ENCODE peak calls at places on chromosomes 1 and 21, in six cellular contexts. One of them, this sample, is unnamed.

GRCh38 chr1:208526726-208527125 is 282.5 kb upstream of the PLXNA2 start:
- DNase-seq in dorsolateral prefrontal cortex: no peak
- DNase-seq in endothelial cell of umbilical vein: no peak
- DNase-seq in suprapubic skin: no peak
- DNase-seq in CD8-positive, alpha-beta T cell: no peak
- DNase-seq in pancreas: no peak
- DNase-seq in this sample: no peak

GRCh38 chr1:184152502-184152901 is 101.0 kb downstream of the TSEN15 start:
- DNase-seq in dorsolateral prefrontal cortex: no peak
- DNase-seq in pancreas: no peak
- DNase-seq in endothelial cell of umbilical vein: peak
- DNase-seq in CD8-positive, alpha-beta T cell: no peak
- DNase-seq in suprapubic skin: no peak
- DNase-seq in this sample: no peak

GRCh38 chr1:224929335-224930237 is at the start of gene DNAH14:
- DNase-seq in CD8-positive, alpha-beta T cell: no peak
- DNase-seq in dorsolateral prefrontal cortex: no peak
- DNase-seq in suprapubic skin: peak
- DNase-seq in endothelial cell of umbilical vein: peak
- DNase-seq in pancreas: peak
- DNase-seq in this sample: no peak

GRCh38 chr21:33817663-33818433 is 97.8 kb downstream of the ATP5PO start:
- DNase-seq in suprapubic skin: no peak
- DNase-seq in CD8-positive, alpha-beta T cell: no peak
- DNase-seq in endothelial cell of umbilical vein: no peak
- DNase-seq in pancreas: no peak
- DNase-seq in dorsolateral prefrontal cortex: no peak
- DNase-seq in this sample: no peak

GRCh38 chr1:218669431-218669830 is 324.3 kb downstream of the TGFB2 start:
- DNase-seq in CD8-positive, alpha-beta T cell: no peak
- DNase-seq in pancreas: no peak
- DNase-seq in endothelial cell of umbilical vein: no peak
- DNase-seq in dorsolateral prefrontal cortex: no peak
- DNase-seq in suprapubic skin: no peak
- DNase-seq in this sample: no peak

GRCh38 chr1:204992499-204992898 is 50.5 kb upstream of the CNTN2 start:
- DNase-seq in CD8-positive, alpha-beta T cell: no peak
- DNase-seq in dorsolateral prefrontal cortex: no peak
- DNase-seq in pancreas: no peak
- DNase-seq in suprapubic skin: no peak
- DNase-seq in endothelial cell of umbilical vein: no peak
- DNase-seq in this sample: peak

GRCh38 chr1:8880068-8880676 is 1.7 kb upstream of the ENO1 start:
- DNase-seq in pancreas: peak
- DNase-seq in dorsolateral prefrontal cortex: no peak
- DNase-seq in endothelial cell of umbilical vein: peak
- DNase-seq in suprapubic skin: no peak
- DNase-seq in CD8-positive, alpha-beta T cell: no peak
- DNase-seq in this sample: no peak

GRCh38 chr1:6301526-6301925 is 40.6 kb upstream of the GPR153 start:
- DNase-seq in pancreas: no peak
- DNase-seq in endothelial cell of umbilical vein: no peak
- DNase-seq in dorsolateral prefrontal cortex: no peak
- DNase-seq in suprapubic skin: no peak
- DNase-seq in CD8-positive, alpha-beta T cell: no peak
- DNase-seq in this sample: no peak

GRCh38 chr1:77605246-77606026 is 77.0 kb downstream of the ZZZ3 start:
- DNase-seq in pancreas: no peak
- DNase-seq in CD8-positive, alpha-beta T cell: no peak
- DNase-seq in dorsolateral prefrontal cortex: no peak
- DNase-seq in endothelial cell of umbilical vein: peak
- DNase-seq in suprapubic skin: peak
- DNase-seq in this sample: peak
- H3K27ac ChIP-seq in pancreas: no peak
- H3K27ac ChIP-seq in CD8-positive, alpha-beta T cell: no peak
- H3K27ac ChIP-seq in dorsolateral prefrontal cortex: peak
- H3K27ac ChIP-seq in endothelial cell of umbilical vein: no peak
- H3K27ac ChIP-seq in suprapubic skin: no peak
- H3K27ac ChIP-seq in this sample: peak

DNA sequence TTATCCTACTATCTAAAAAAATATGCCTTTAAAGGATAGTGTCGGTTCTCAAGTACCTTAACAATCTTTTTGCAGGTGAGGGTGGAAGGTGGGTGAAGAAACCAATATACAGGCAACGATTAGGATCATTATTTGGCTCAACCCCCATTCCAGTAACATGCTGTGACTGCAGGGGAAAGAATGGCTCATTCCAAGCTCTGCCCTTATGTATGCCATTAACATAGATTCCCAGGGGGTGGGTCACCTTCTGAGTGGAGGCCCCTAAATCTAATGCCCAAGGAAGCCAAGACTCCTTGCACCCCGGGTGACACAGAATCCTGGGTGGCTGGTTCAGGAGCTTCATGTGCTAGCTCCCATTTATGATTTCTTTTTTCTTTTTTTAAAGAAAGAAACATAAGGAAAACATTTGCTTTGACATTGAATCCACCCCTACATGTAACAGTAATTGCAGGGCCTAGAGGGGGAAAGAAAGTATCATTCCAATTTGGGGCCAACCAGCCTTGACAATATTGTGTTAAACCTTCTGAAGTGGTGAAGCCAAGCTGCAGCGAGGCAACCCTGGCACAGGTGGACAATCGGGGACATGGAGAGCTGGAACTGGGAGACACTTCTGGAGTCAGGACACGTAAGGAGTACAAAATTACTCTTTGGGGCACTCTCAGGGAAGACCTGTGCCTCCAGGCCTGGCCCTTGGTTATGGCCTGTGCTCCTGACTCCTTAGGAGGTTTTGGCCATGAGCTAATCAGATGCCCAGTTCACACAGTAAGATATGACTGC is 200.3 kb downstream of the PBX1 start:
- DNase-seq in dorsolateral prefrontal cortex: no peak
- DNase-seq in pancreas: no peak
- DNase-seq in endothelial cell of umbilical vein: no peak
- DNase-seq in suprapubic skin: no peak
- DNase-seq in CD8-positive, alpha-beta T cell: no peak
- DNase-seq in this sample: no peak
- H3K27ac ChIP-seq in dorsolateral prefrontal cortex: no peak
- H3K27ac ChIP-seq in pancreas: no peak
- H3K27ac ChIP-seq in endothelial cell of umbilical vein: no peak
- H3K27ac ChIP-seq in suprapubic skin: peak
- H3K27ac ChIP-seq in CD8-positive, alpha-beta T cell: no peak
- H3K27ac ChIP-seq in this sample: no peak

GRCh38 chr1:160665330-160666078 is 18.7 kb upstream of the SLAMF1 start:
- DNase-seq in CD8-positive, alpha-beta T cell: no peak
- DNase-seq in suprapubic skin: no peak
- DNase-seq in pancreas: no peak
- DNase-seq in dorsolateral prefrontal cortex: no peak
- DNase-seq in endothelial cell of umbilical vein: no peak
- DNase-seq in this sample: no peak
- H3K27ac ChIP-seq in CD8-positive, alpha-beta T cell: no peak
- H3K27ac ChIP-seq in suprapubic skin: peak
- H3K27ac ChIP-seq in pancreas: peak
- H3K27ac ChIP-seq in dorsolateral prefrontal cortex: no peak
- H3K27ac ChIP-seq in endothelial cell of umbilical vein: no peak
- H3K27ac ChIP-seq in this sample: peak

DNA sequence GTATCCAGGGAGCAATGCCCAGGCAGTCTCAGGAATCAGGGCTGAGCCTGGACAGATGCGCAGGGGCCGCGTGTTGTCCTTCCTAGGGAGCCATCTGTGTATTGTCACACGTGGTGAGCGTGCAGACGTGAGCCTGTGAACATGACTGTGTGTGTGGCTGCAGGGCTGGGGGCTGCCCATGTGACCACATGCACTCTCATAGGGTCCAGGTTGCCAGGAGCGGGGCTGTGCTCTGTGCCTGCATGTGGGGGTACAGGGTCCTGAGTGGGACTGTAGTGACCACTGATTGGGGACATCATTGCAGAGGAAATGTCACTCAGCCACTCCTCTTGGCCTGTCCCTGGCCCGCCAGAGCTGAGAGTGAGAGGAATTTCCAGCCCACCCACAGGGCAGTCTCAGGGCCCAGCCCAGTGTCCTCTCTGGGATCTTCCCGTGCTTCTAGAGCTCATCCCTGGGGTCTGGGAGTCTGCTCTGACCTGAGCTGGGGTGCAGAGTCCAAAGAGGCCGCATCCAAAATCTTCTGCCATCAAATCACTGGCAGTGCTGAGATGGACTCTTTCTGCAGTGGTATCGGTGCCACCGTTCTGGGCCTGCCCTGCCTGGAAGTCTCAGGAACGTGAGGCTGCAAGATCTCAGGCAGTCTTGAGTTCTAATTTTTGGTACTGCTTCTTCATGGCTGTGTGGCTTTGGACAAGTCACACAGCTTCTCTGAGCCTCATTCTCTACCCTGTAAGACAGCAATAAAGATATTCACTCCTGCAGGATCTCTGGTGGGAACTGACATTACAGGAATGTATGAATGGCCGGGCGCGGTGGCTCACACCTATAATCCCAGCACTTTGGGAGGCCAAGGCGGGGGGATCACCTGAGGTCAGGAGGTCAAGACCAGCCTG is 100.9 kb upstream of the TARDBP start:
- DNase-seq in endothelial cell of umbilical vein: no peak
- DNase-seq in CD8-positive, alpha-beta T cell: no peak
- DNase-seq in dorsolateral prefrontal cortex: no peak
- DNase-seq in pancreas: no peak
- DNase-seq in suprapubic skin: no peak
- DNase-seq in this sample: no peak
- H3K27ac ChIP-seq in endothelial cell of umbilical vein: no peak
- H3K27ac ChIP-seq in CD8-positive, alpha-beta T cell: no peak
- H3K27ac ChIP-seq in dorsolateral prefrontal cortex: no peak
- H3K27ac ChIP-seq in pancreas: no peak
- H3K27ac ChIP-seq in suprapubic skin: no peak
- H3K27ac ChIP-seq in this sample: no peak

GRCh38 chr1:26942656-26943055 is 17.6 kb downstream of the KDF1 start:
- DNase-seq in endothelial cell of umbilical vein: no peak
- DNase-seq in suprapubic skin: no peak
- DNase-seq in pancreas: no peak
- DNase-seq in dorsolateral prefrontal cortex: no peak
- DNase-seq in CD8-positive, alpha-beta T cell: no peak
- DNase-seq in this sample: no peak

GRCh38 chr1:26946270-26946669 is 14.0 kb downstream of the KDF1 start:
- DNase-seq in dorsolateral prefrontal cortex: no peak
- DNase-seq in endothelial cell of umbilical vein: no peak
- DNase-seq in suprapubic skin: no peak
- DNase-seq in pancreas: no peak
- DNase-seq in CD8-positive, alpha-beta T cell: no peak
- DNase-seq in this sample: no peak

GRCh38 chr1:26945728-26946127 is 14.5 kb downstream of the KDF1 start:
- DNase-seq in suprapubic skin: no peak
- DNase-seq in CD8-positive, alpha-beta T cell: no peak
- DNase-seq in endothelial cell of umbilical vein: no peak
- DNase-seq in dorsolateral prefrontal cortex: no peak
- DNase-seq in pancreas: peak
- DNase-seq in this sample: no peak

GRCh38 chr1:26941311-26941710 is 19.0 kb downstream of the KDF1 start:
- DNase-seq in pancreas: no peak
- DNase-seq in suprapubic skin: no peak
- DNase-seq in CD8-positive, alpha-beta T cell: no peak
- DNase-seq in dorsolateral prefrontal cortex: no peak
- DNase-seq in endothelial cell of umbilical vein: no peak
- DNase-seq in this sample: no peak

GRCh38 chr1:26945138-26945537 is 15.1 kb downstream of the KDF1 start:
- DNase-seq in CD8-positive, alpha-beta T cell: no peak
- DNase-seq in dorsolateral prefrontal cortex: no peak
- DNase-seq in endothelial cell of umbilical vein: no peak
- DNase-seq in pancreas: no peak
- DNase-seq in suprapubic skin: no peak
- DNase-seq in this sample: no peak
- H3K27ac ChIP-seq in CD8-positive, alpha-beta T cell: no peak
- H3K27ac ChIP-seq in dorsolateral prefrontal cortex: no peak
- H3K27ac ChIP-seq in endothelial cell of umbilical vein: no peak
- H3K27ac ChIP-seq in pancreas: no peak
- H3K27ac ChIP-seq in suprapubic skin: no peak
- H3K27ac ChIP-seq in this sample: no peak

GRCh38 chr1:1149416-1149815 is 24.3 kb upstream of the TTLL10 start:
- DNase-seq in suprapubic skin: no peak
- DNase-seq in pancreas: no peak
- DNase-seq in dorsolateral prefrontal cortex: no peak
- DNase-seq in endothelial cell of umbilical vein: no peak
- DNase-seq in CD8-positive, alpha-beta T cell: no peak
- DNase-seq in this sample: no peak

GRCh38 chr1:1153874-1154273 is 19.8 kb upstream of the TTLL10 start:
- DNase-seq in endothelial cell of umbilical vein: no peak
- DNase-seq in dorsolateral prefrontal cortex: no peak
- DNase-seq in pancreas: no peak
- DNase-seq in CD8-positive, alpha-beta T cell: no peak
- DNase-seq in suprapubic skin: no peak
- DNase-seq in this sample: no peak

GRCh38 chr1:1150100-1150499 is 23.6 kb upstream of the TTLL10 start:
- DNase-seq in dorsolateral prefrontal cortex: no peak
- DNase-seq in suprapubic skin: no peak
- DNase-seq in endothelial cell of umbilical vein: no peak
- DNase-seq in CD8-positive, alpha-beta T cell: no peak
- DNase-seq in pancreas: no peak
- DNase-seq in this sample: no peak

GRCh38 chr1:1148569-1148968 is 25.1 kb upstream of the TTLL10 start:
- DNase-seq in suprapubic skin: no peak
- DNase-seq in pancreas: no peak
- DNase-seq in dorsolateral prefrontal cortex: no peak
- DNase-seq in endothelial cell of umbilical vein: no peak
- DNase-seq in CD8-positive, alpha-beta T cell: no peak
- DNase-seq in this sample: no peak

DNA sequence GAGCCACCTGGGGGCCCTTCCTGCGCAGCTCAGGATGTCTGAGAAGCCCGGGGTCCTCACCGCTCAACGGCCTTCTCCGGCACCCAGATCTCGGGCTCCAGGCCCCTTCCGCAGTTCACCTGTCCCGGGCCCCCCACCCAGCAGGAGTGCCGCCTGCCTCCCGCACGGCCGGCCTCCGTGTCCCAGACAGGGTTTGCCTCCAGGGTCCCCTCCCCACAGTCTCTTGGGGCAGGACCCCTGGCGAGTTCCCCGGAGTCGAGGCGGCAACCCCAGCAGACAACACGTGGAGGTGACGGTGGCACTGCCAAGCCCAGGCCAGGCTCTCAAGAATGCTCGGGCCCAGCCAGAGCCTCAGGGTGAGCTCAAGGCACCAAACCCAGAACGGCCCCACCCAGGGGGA is 22.4 kb upstream of the TTLL10 start:
- DNase-seq in pancreas: no peak
- DNase-seq in dorsolateral prefrontal cortex: no peak
- DNase-seq in CD8-positive, alpha-beta T cell: no peak
- DNase-seq in suprapubic skin: no peak
- DNase-seq in endothelial cell of umbilical vein: no peak
- DNase-seq in this sample: no peak
- H3K27ac ChIP-seq in pancreas: no peak
- H3K27ac ChIP-seq in dorsolateral prefrontal cortex: no peak
- H3K27ac ChIP-seq in CD8-positive, alpha-beta T cell: no peak
- H3K27ac ChIP-seq in suprapubic skin: no peak
- H3K27ac ChIP-seq in endothelial cell of umbilical vein: no peak
- H3K27ac ChIP-seq in this sample: no peak

DNA sequence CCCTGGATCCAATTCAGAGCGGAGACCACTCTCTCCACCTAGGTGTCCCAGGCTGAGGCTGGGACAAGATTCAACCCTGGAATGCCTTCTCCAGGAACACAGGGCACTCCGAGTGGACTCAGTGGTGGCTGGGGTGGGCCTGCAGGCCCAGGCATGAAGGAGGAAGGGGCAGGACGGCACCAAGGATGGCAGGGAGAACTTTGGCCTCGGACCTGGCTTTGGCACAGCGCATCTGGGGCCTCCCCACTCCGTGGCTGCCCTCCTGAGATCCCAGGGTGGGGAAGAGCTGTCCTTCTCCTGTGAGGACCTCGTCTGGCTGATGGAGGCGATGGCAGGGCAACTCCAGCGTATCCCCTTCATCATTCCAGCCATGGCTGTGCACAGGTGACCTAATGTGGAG is 35.6 kb downstream of the DHCR24 start:
- DNase-seq in pancreas: no peak
- DNase-seq in dorsolateral prefrontal cortex: no peak
- DNase-seq in CD8-positive, alpha-beta T cell: no peak
- DNase-seq in endothelial cell of umbilical vein: no peak
- DNase-seq in suprapubic skin: peak
- DNase-seq in this sample: no peak
- H3K27ac ChIP-seq in pancreas: no peak
- H3K27ac ChIP-seq in dorsolateral prefrontal cortex: no peak
- H3K27ac ChIP-seq in CD8-positive, alpha-beta T cell: no peak
- H3K27ac ChIP-seq in endothelial cell of umbilical vein: no peak
- H3K27ac ChIP-seq in suprapubic skin: peak
- H3K27ac ChIP-seq in this sample: no peak

This sample was measured in substantia nigra.